ENCODE peak calls at places on chromosomes 2 and 18, in seven cellular contexts. One of them, this sample, is unnamed.

GRCh38 chr2:10820562-10820961 is 8.0 kb upstream of the PDIA6 start:
- DNase-seq in anterior cingulate cortex: no peak
- DNase-seq in stimulated activated CD4-positive, alpha-beta T cell treated with anti-CD3 and anti-CD28 coated beads, Interleukin-4, amount 100 ng/mL, for 48 hours: no peak
- DNase-seq in ELF-1: no peak
- DNase-seq in NCI-H460: no peak
- DNase-seq in AG04450: no peak
- DNase-seq in WERI-Rb-1: no peak
- DNase-seq in this sample: no peak

GRCh38 chr2:226114436-226114835 is 685.2 kb downstream of the IRS1 start:
- DNase-seq in anterior cingulate cortex: no peak
- DNase-seq in NCI-H460: no peak
- DNase-seq in WERI-Rb-1: no peak
- DNase-seq in AG04450: no peak
- DNase-seq in stimulated activated CD4-positive, alpha-beta T cell treated with anti-CD3 and anti-CD28 coated beads, Interleukin-4, amount 100 ng/mL, for 48 hours: no peak
- DNase-seq in ELF-1: no peak
- DNase-seq in this sample: no peak

GRCh38 chr2:109438773-109439191 is 175.0 kb downstream of the SEPTIN10 start:
- DNase-seq in anterior cingulate cortex: peak
- DNase-seq in AG04450: peak
- DNase-seq in ELF-1: no peak
- DNase-seq in NCI-H460: peak
- DNase-seq in WERI-Rb-1: no peak
- DNase-seq in stimulated activated CD4-positive, alpha-beta T cell treated with anti-CD3 and anti-CD28 coated beads, Interleukin-4, amount 100 ng/mL, for 48 hours: no peak
- DNase-seq in this sample: no peak

GRCh38 chr18:31658670-31659573 is 25.5 kb downstream of the B4GALT6 start:
- DNase-seq in NCI-H460: no peak
- DNase-seq in ELF-1: no peak
- DNase-seq in stimulated activated CD4-positive, alpha-beta T cell treated with anti-CD3 and anti-CD28 coated beads, Interleukin-4, amount 100 ng/mL, for 48 hours: no peak
- DNase-seq in anterior cingulate cortex: no peak
- DNase-seq in AG04450: no peak
- DNase-seq in WERI-Rb-1: no peak
- DNase-seq in this sample: no peak

GRCh38 chr2:27042159-27042661 is 9.3 kb upstream of the AGBL5 start:
- DNase-seq in AG04450: no peak
- DNase-seq in stimulated activated CD4-positive, alpha-beta T cell treated with anti-CD3 and anti-CD28 coated beads, Interleukin-4, amount 100 ng/mL, for 48 hours: no peak
- DNase-seq in WERI-Rb-1: no peak
- DNase-seq in NCI-H460: no peak
- DNase-seq in ELF-1: no peak
- DNase-seq in anterior cingulate cortex: no peak
- DNase-seq in this sample: no peak

GRCh38 chr18:6850396-6850795 is 120.9 kb downstream of the ARHGAP28 start:
- DNase-seq in anterior cingulate cortex: no peak
- DNase-seq in WERI-Rb-1: no peak
- DNase-seq in NCI-H460: no peak
- DNase-seq in ELF-1: no peak
- DNase-seq in AG04450: no peak
- DNase-seq in stimulated activated CD4-positive, alpha-beta T cell treated with anti-CD3 and anti-CD28 coated beads, Interleukin-4, amount 100 ng/mL, for 48 hours: no peak
- DNase-seq in this sample: no peak

GRCh38 chr18:63099848-63100625 is 219.5 kb downstream of the BCL2 start:
- DNase-seq in stimulated activated CD4-positive, alpha-beta T cell treated with anti-CD3 and anti-CD28 coated beads, Interleukin-4, amount 100 ng/mL, for 48 hours: no peak
- DNase-seq in ELF-1: no peak
- DNase-seq in AG04450: no peak
- DNase-seq in WERI-Rb-1: no peak
- DNase-seq in anterior cingulate cortex: no peak
- DNase-seq in NCI-H460: no peak
- DNase-seq in this sample: no peak

GRCh38 chr18:79510731-79511141 is 115.0 kb downstream of the NFATC1 start:
- DNase-seq in AG04450: no peak
- DNase-seq in ELF-1: no peak
- DNase-seq in stimulated activated CD4-positive, alpha-beta T cell treated with anti-CD3 and anti-CD28 coated beads, Interleukin-4, amount 100 ng/mL, for 48 hours: no peak
- DNase-seq in anterior cingulate cortex: no peak
- DNase-seq in WERI-Rb-1: peak
- DNase-seq in NCI-H460: no peak
- DNase-seq in this sample: no peak

GRCh38 chr2:28665041-28665704 is 86.5 kb upstream of the PPP1CB start:
- DNase-seq in stimulated activated CD4-positive, alpha-beta T cell treated with anti-CD3 and anti-CD28 coated beads, Interleukin-4, amount 100 ng/mL, for 48 hours: no peak
- DNase-seq in NCI-H460: no peak
- DNase-seq in AG04450: peak
- DNase-seq in ELF-1: no peak
- DNase-seq in WERI-Rb-1: no peak
- DNase-seq in anterior cingulate cortex: peak
- DNase-seq in this sample: peak

GRCh38 chr2:190755796-190756415 is 107.0 kb downstream of the NAB1 start:
- DNase-seq in stimulated activated CD4-positive, alpha-beta T cell treated with anti-CD3 and anti-CD28 coated beads, Interleukin-4, amount 100 ng/mL, for 48 hours: no peak
- DNase-seq in ELF-1: peak
- DNase-seq in AG04450: peak
- DNase-seq in WERI-Rb-1: no peak
- DNase-seq in NCI-H460: no peak
- DNase-seq in anterior cingulate cortex: no peak
- DNase-seq in this sample: no peak

GRCh38 chr2:202941771-202942170 is 29.7 kb downstream of the CARF start:
- DNase-seq in anterior cingulate cortex: no peak
- DNase-seq in ELF-1: no peak
- DNase-seq in AG04450: peak
- DNase-seq in WERI-Rb-1: no peak
- DNase-seq in stimulated activated CD4-positive, alpha-beta T cell treated with anti-CD3 and anti-CD28 coated beads, Interleukin-4, amount 100 ng/mL, for 48 hours: no peak
- DNase-seq in NCI-H460: no peak
- DNase-seq in this sample: no peak

GRCh38 chr2:45049937-45050336 is 40.7 kb upstream of the SIX2 start:
- DNase-seq in WERI-Rb-1: no peak
- DNase-seq in AG04450: no peak
- DNase-seq in NCI-H460: no peak
- DNase-seq in stimulated activated CD4-positive, alpha-beta T cell treated with anti-CD3 and anti-CD28 coated beads, Interleukin-4, amount 100 ng/mL, for 48 hours: no peak
- DNase-seq in ELF-1: no peak
- DNase-seq in anterior cingulate cortex: no peak
- DNase-seq in this sample: no peak

GRCh38 chr18:31274915-31275314 is 43.0 kb upstream of the DSG1 start:
- DNase-seq in AG04450: no peak
- DNase-seq in stimulated activated CD4-positive, alpha-beta T cell treated with anti-CD3 and anti-CD28 coated beads, Interleukin-4, amount 100 ng/mL, for 48 hours: no peak
- DNase-seq in NCI-H460: peak
- DNase-seq in ELF-1: no peak
- DNase-seq in anterior cingulate cortex: no peak
- DNase-seq in WERI-Rb-1: no peak
- DNase-seq in this sample: no peak

GRCh38 chr2:46114981-46115380 is 182.2 kb upstream of the EPAS1 start:
- DNase-seq in anterior cingulate cortex: no peak
- DNase-seq in stimulated activated CD4-positive, alpha-beta T cell treated with anti-CD3 and anti-CD28 coated beads, Interleukin-4, amount 100 ng/mL, for 48 hours: no peak
- DNase-seq in NCI-H460: peak
- DNase-seq in AG04450: no peak
- DNase-seq in ELF-1: no peak
- DNase-seq in WERI-Rb-1: peak
- DNase-seq in this sample: no peak

GRCh38 chr2:96760986-96761832 is 507 bp downstream of the CNNM4 start:
- DNase-seq in AG04450: no peak
- DNase-seq in ELF-1: peak
- DNase-seq in NCI-H460: no peak
- DNase-seq in anterior cingulate cortex: peak
- DNase-seq in WERI-Rb-1: no peak
- DNase-seq in stimulated activated CD4-positive, alpha-beta T cell treated with anti-CD3 and anti-CD28 coated beads, Interleukin-4, amount 100 ng/mL, for 48 hours: peak
- DNase-seq in this sample: no peak

GRCh38 chr18:62420151-62420512 is 95.0 kb downstream of the TNFRSF11A start:
- DNase-seq in WERI-Rb-1: no peak
- DNase-seq in NCI-H460: no peak
- DNase-seq in anterior cingulate cortex: no peak
- DNase-seq in AG04450: no peak
- DNase-seq in stimulated activated CD4-positive, alpha-beta T cell treated with anti-CD3 and anti-CD28 coated beads, Interleukin-4, amount 100 ng/mL, for 48 hours: no peak
- DNase-seq in ELF-1: no peak
- DNase-seq in this sample: no peak

GRCh38 chr2:169778421-169778820 is 20.2 kb upstream of the SSB start:
- DNase-seq in NCI-H460: no peak
- DNase-seq in AG04450: no peak
- DNase-seq in ELF-1: no peak
- DNase-seq in WERI-Rb-1: no peak
- DNase-seq in anterior cingulate cortex: no peak
- DNase-seq in stimulated activated CD4-positive, alpha-beta T cell treated with anti-CD3 and anti-CD28 coated beads, Interleukin-4, amount 100 ng/mL, for 48 hours: no peak
- DNase-seq in this sample: no peak

GRCh38 chr2:166419616-166419934 is 43.8 kb upstream of the SCN9A start:
- DNase-seq in AG04450: peak
- DNase-seq in stimulated activated CD4-positive, alpha-beta T cell treated with anti-CD3 and anti-CD28 coated beads, Interleukin-4, amount 100 ng/mL, for 48 hours: no peak
- DNase-seq in WERI-Rb-1: no peak
- DNase-seq in anterior cingulate cortex: no peak
- DNase-seq in ELF-1: no peak
- DNase-seq in NCI-H460: peak
- DNase-seq in this sample: no peak

GRCh38 chr2:216478151-216478550 is 20.5 kb upstream of the RPL37A start:
- DNase-seq in stimulated activated CD4-positive, alpha-beta T cell treated with anti-CD3 and anti-CD28 coated beads, Interleukin-4, amount 100 ng/mL, for 48 hours: no peak
- DNase-seq in anterior cingulate cortex: no peak
- DNase-seq in AG04450: peak
- DNase-seq in NCI-H460: no peak
- DNase-seq in ELF-1: no peak
- DNase-seq in WERI-Rb-1: no peak
- DNase-seq in this sample: no peak

GRCh38 chr2:233974530-233975071 is 57.4 kb downstream of the TRPM8 start:
- DNase-seq in NCI-H460: peak
- DNase-seq in WERI-Rb-1: no peak
- DNase-seq in ELF-1: peak
- DNase-seq in anterior cingulate cortex: no peak
- DNase-seq in stimulated activated CD4-positive, alpha-beta T cell treated with anti-CD3 and anti-CD28 coated beads, Interleukin-4, amount 100 ng/mL, for 48 hours: no peak
- DNase-seq in AG04450: peak
- DNase-seq in this sample: no peak

GRCh38 chr18:48659188-48660009 is 120.6 kb downstream of the CTIF start:
- DNase-seq in NCI-H460: no peak
- DNase-seq in AG04450: no peak
- DNase-seq in stimulated activated CD4-positive, alpha-beta T cell treated with anti-CD3 and anti-CD28 coated beads, Interleukin-4, amount 100 ng/mL, for 48 hours: no peak
- DNase-seq in ELF-1: no peak
- DNase-seq in WERI-Rb-1: no peak
- DNase-seq in anterior cingulate cortex: no peak
- DNase-seq in this sample: no peak

GRCh38 chr2:99397251-99397920 is 60.2 kb downstream of the EIF5B start:
- DNase-seq in anterior cingulate cortex: peak
- DNase-seq in stimulated activated CD4-positive, alpha-beta T cell treated with anti-CD3 and anti-CD28 coated beads, Interleukin-4, amount 100 ng/mL, for 48 hours: no peak
- DNase-seq in AG04450: no peak
- DNase-seq in ELF-1: no peak
- DNase-seq in WERI-Rb-1: no peak
- DNase-seq in NCI-H460: no peak
- DNase-seq in this sample: no peak

GRCh38 chr18:74804677-74805076 is 207.0 kb downstream of the ZNF407 start:
- DNase-seq in NCI-H460: no peak
- DNase-seq in ELF-1: no peak
- DNase-seq in AG04450: no peak
- DNase-seq in anterior cingulate cortex: no peak
- DNase-seq in WERI-Rb-1: no peak
- DNase-seq in stimulated activated CD4-positive, alpha-beta T cell treated with anti-CD3 and anti-CD28 coated beads, Interleukin-4, amount 100 ng/mL, for 48 hours: no peak
- DNase-seq in this sample: no peak